ENCODE peak calls at places on chromosomes 1 and 21, in nine cellular contexts. I is choroid plexus epithelial cell, L is neural progenitor cell, J is Calu3, E is BJ, O is cardiac fibroblast, N is left lung, V is epithelial cell of esophagus, P is astrocyte of the spinal cord. K is an unnamed sample.

GRCh38 chr1:227799756-227800155 is 15.7 kb upstream of the PRSS38 start:
- DNase-seq in I (no peak), L (no peak), J (no peak), E (no peak), O (no peak), N (no peak), V (no peak), P (no peak), K (no peak)

GRCh38 chr1:10687782-10688408 is 108.6 kb downstream of the CASZ1 start:
- DNase-seq in I (peak; percentile 25), L (no peak), J (no peak), E (no peak), O (peak; percentile 61), N (no peak), V (no peak), P (no peak), K (no peak)

GRCh38 chr21:25772680-25773079 is 37.9 kb downstream of the GABPA start:
- DNase-seq in I (peak; percentile 10), L (no peak), J (no peak), E (no peak), O (peak; percentile 10), N (no peak), V (peak; percentile 52), P (no peak), K (peak; percentile 46)

GRCh38 chr1:52632732-52633290 is at the start of gene SHISAL2A:
- DNase-seq in I (no peak), L (peak; percentile 79), J (peak; percentile 13), E (no peak), O (no peak), N (peak; percentile 88), V (peak; percentile 41), P (no peak), K (peak; percentile 9)

GRCh38 chr1:1080122-1080753 is 6.1 kb upstream of the RNF223 start:
- DNase-seq in I (peak; percentile 28), L (peak; percentile 81), J (peak; percentile 63), E (peak; percentile 17), O (peak; percentile 33), N (peak; percentile 89), V (peak; percentile 41), P (no peak), K (peak; percentile 20)

GRCh38 chr1:84406209-84406917 is 8.1 kb downstream of the DNASE2B start:
- DNase-seq in I (peak; percentile 37), L (no peak), J (no peak), E (no peak), O (peak; percentile 62), N (no peak), V (peak; percentile 59), P (peak; percentile 24), K (peak; percentile 66)

GRCh38 chr1:156838972-156839371 is 19.9 kb downstream of the INSRR start:
- DNase-seq in I (peak; percentile 36), L (peak; percentile 70), J (peak; percentile 47), E (no peak), O (peak; percentile 30), N (peak; percentile 41), V (peak; percentile 30), P (no peak), K (no peak)

GRCh38 chr1:3630914-3631313 is 6.1 kb downstream of the TPRG1L start:
- DNase-seq in I (no peak), L (no peak), J (no peak), E (no peak), O (no peak), N (peak; percentile 29), V (no peak), P (no peak), K (no peak)

GRCh38 chr1:196651637-196652215 is at the start of gene CFH:
- DNase-seq in I (peak; percentile 96), L (no peak), J (peak; percentile 10), E (peak; percentile 77), O (peak; percentile 93), N (no peak), V (peak; percentile 55), P (peak; percentile 94), K (peak; percentile 78)

DNA sequence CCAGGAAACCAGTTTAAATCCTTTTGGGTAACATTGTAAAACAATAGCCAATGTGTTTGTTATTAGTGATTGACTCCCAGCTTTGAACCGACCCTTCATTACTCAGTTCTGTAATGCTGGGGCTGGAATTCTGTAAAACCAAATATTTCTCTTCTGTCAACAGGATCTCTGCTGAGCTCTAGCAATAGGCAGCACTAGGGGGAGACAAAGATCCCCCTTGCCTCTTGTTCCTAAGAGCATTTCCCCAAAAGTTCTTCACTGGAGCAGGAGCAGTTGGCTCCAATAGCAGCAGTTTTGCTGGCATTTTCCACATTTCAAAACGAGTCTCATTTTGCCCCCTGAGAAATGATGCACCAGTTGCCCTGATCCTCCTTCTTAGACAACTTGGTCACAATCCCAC is 1671.1 kb downstream of the MRPL39 start:
- DNase-seq in I (peak; percentile 13), L (peak; percentile 5), J (no peak), E (no peak), O (peak; percentile 44), N (no peak), V (no peak), P (peak; percentile 29), K (no peak)
- TF ChIP-seq CTCF in I (peak; percentile 33), L (peak; percentile 36), J (no peak), E (no peak), O (peak; percentile 54), N (no peak), V (no peak), P (peak; percentile 61), K (no peak)

DNA sequence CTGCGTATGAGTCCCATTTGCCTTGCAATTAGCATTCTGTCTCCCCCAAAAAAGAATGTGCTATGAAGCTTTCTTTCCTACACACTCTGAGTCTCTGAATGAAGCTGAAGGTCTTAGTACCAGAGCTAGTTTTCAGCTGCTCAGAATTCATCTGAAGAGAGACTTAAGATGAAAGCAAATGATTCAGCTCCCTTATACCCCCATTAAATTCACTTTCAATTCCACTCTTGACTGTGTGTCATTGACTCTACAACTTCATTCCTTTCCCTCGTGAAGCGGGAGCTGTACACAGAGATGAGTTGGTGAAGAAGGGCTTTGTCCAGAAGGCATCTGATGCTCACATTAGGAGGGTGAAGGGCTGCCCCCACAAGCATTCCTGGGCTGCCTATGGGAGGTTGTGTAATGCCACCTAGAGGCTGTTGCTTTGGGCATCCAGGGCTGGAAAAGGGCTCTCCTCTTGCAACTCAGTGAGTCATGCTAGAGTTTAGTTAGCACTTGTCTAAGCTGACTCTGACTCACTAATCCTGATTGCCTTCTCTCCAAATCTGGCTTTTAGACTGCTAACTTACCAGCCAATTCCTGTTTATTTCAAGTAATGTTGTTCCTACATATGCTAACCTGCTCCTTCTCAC is 1.8 kb downstream of the SPRR1B start:
- DNase-seq in I (peak; percentile 1), L (peak; percentile 21), J (peak; percentile 80), E (peak; percentile 0), O (peak; percentile 19), N (no peak), V (peak; percentile 99), P (peak; percentile 50), K (peak; percentile 99)
- TF ChIP-seq CTCF in I (no peak), L (peak; percentile 12), J (peak; percentile 67), E (peak; percentile 24), O (no peak), N (no peak), V (peak; percentile 65), P (peak; percentile 36), K (peak; percentile 69)

GRCh38 chr1:230074762-230075161 is 7.7 kb downstream of the GALNT2 start:
- DNase-seq in I (no peak), L (no peak), J (no peak), E (no peak), O (no peak), N (no peak), V (no peak), P (no peak), K (no peak)

GRCh38 chr1:230072866-230073265 is 5.8 kb downstream of the GALNT2 start:
- DNase-seq in I (no peak), L (no peak), J (no peak), E (no peak), O (no peak), N (no peak), V (peak; percentile 34), P (no peak), K (no peak)

GRCh38 chr1:230073371-230074035 is 6.5 kb downstream of the GALNT2 start:
- DNase-seq in I (peak; percentile 62), L (no peak), J (no peak), E (no peak), O (peak; percentile 79), N (no peak), V (peak; percentile 84), P (peak; percentile 59), K (peak; percentile 86)

GRCh38 chr1:230072296-230072695 is 5.3 kb downstream of the GALNT2 start:
- DNase-seq in I (no peak), L (no peak), J (no peak), E (no peak), O (no peak), N (no peak), V (no peak), P (no peak), K (no peak)

GRCh38 chr1:230074270-230074669 is 7.2 kb downstream of the GALNT2 start:
- DNase-seq in I (no peak), L (no peak), J (no peak), E (no peak), O (no peak), N (no peak), V (peak; percentile 14), P (no peak), K (no peak)
- TF ChIP-seq CTCF in I (peak; percentile 23), L (no peak), J (no peak), E (no peak), O (no peak), N (no peak), V (no peak), P (no peak), K (no peak)

GRCh38 chr1:224594360-224594759 is 21.8 kb upstream of the CNIH3 start:
- DNase-seq in I (no peak), L (no peak), J (no peak), E (no peak), O (no peak), N (no peak), V (no peak), P (no peak), K (no peak)
- TF ChIP-seq CTCF in I (no peak), L (no peak), J (no peak), E (no peak), O (no peak), N (no peak), V (no peak), P (no peak), K (no peak)

DNA sequence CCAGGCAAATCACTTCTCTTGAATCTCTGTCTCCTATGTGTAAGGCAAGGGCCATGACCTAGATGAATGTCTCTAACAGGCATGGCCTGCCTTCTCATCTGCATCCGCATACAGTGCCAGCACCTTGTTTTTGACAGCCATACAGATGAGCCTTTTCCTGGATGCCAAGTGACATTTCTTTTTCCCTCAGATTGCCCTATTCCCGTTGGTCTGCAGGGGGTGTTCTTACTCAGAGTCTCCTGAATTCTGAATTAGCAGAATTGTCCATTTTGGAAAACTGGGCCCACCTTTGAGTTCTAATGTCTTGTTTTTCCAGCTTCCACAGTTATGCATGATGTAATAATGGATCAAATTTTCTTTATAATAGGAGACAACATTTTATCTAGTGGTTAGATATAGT is 88.0 kb upstream of the ADAR start:
- DNase-seq in I (peak; percentile 34), L (peak; percentile 33), J (no peak), E (no peak), O (peak; percentile 26), N (no peak), V (no peak), P (no peak), K (no peak)
- TF ChIP-seq CTCF in I (peak; percentile 65), L (peak; percentile 49), J (peak; percentile 21), E (peak; percentile 30), O (peak; percentile 53), N (no peak), V (peak; percentile 15), P (peak; percentile 40), K (no peak)

GRCh38 chr1:82517586-82517985 is 716.9 kb downstream of the ADGRL2 start:
- DNase-seq in I (peak; percentile 54), L (peak; percentile 63), J (no peak), E (no peak), O (peak; percentile 29), N (no peak), V (peak; percentile 7), P (peak; percentile 29), K (no peak)
- TF ChIP-seq CTCF in I (peak; percentile 36), L (peak; percentile 35), J (no peak), E (no peak), O (no peak), N (no peak), V (peak; percentile 8), P (peak; percentile 25), K (no peak)